ENCODE peak calls at places on chromosomes 2 and 18, in eight cellular contexts. One of them, this sample, is unnamed.
A peak's percentile ranks its signal among the peaks of the same experiment; 100 is the strongest.

GRCh38 chr2:165022781-165023180 is 67.5 kb upstream of the SLC38A11 start:
- DNase-seq in heart right ventricle: no peak
- DNase-seq in cerebellar cortex: no peak
- DNase-seq in AG04450: no peak
- DNase-seq in H4: no peak
- DNase-seq in fibroblast of the aortic adventitia: no peak
- DNase-seq in ACHN: no peak
- DNase-seq in activated naive CD4-positive, alpha-beta T cell treated with anti-CD3 and anti-CD28 coated beads for 36 hours: no peak
- DNase-seq in this sample: no peak

GRCh38 chr2:231709981-231710750 is 1.8 kb downstream of the PTMA start:
- DNase-seq in heart right ventricle: peak; percentile 89
- DNase-seq in cerebellar cortex: peak; percentile 67
- DNase-seq in AG04450: no peak
- DNase-seq in H4: peak; percentile 64
- DNase-seq in fibroblast of the aortic adventitia: peak; percentile 75
- DNase-seq in ACHN: peak; percentile 88
- DNase-seq in activated naive CD4-positive, alpha-beta T cell treated with anti-CD3 and anti-CD28 coated beads for 36 hours: peak; percentile 83
- DNase-seq in this sample: peak; percentile 47

GRCh38 chr18:34659579-34660517 is 50.2 kb upstream of the DTNA start:
- DNase-seq in heart right ventricle: peak; percentile 59
- DNase-seq in cerebellar cortex: no peak
- DNase-seq in AG04450: peak; percentile 93
- DNase-seq in H4: peak; percentile 95
- DNase-seq in fibroblast of the aortic adventitia: peak; percentile 98
- DNase-seq in ACHN: peak; percentile 90
- DNase-seq in activated naive CD4-positive, alpha-beta T cell treated with anti-CD3 and anti-CD28 coated beads for 36 hours: peak; percentile 6
- DNase-seq in this sample: peak; percentile 97

GRCh38 chr2:240269380-240269779 is 128.9 kb upstream of the OTOS start:
- DNase-seq in heart right ventricle: no peak
- DNase-seq in cerebellar cortex: no peak
- DNase-seq in AG04450: no peak
- DNase-seq in H4: no peak
- DNase-seq in fibroblast of the aortic adventitia: no peak
- DNase-seq in ACHN: no peak
- DNase-seq in activated naive CD4-positive, alpha-beta T cell treated with anti-CD3 and anti-CD28 coated beads for 36 hours: no peak
- DNase-seq in this sample: no peak

GRCh38 chr18:79797518-79798345 is at the start of gene KCNG2:
- DNase-seq in heart right ventricle: no peak
- DNase-seq in cerebellar cortex: peak; percentile 15
- DNase-seq in AG04450: no peak
- DNase-seq in H4: no peak
- DNase-seq in fibroblast of the aortic adventitia: no peak
- DNase-seq in ACHN: no peak
- DNase-seq in activated naive CD4-positive, alpha-beta T cell treated with anti-CD3 and anti-CD28 coated beads for 36 hours: peak; percentile 51
- DNase-seq in this sample: no peak

GRCh38 chr2:7031424-7032245 is 114.4 kb downstream of the RNF144A start:
- DNase-seq in heart right ventricle: no peak
- DNase-seq in cerebellar cortex: peak; percentile 97
- DNase-seq in AG04450: no peak
- DNase-seq in H4: peak; percentile 54
- DNase-seq in fibroblast of the aortic adventitia: no peak
- DNase-seq in ACHN: no peak
- DNase-seq in activated naive CD4-positive, alpha-beta T cell treated with anti-CD3 and anti-CD28 coated beads for 36 hours: peak; percentile 46
- DNase-seq in this sample: no peak

GRCh38 chr2:186059096-186059495 is 320.5 kb downstream of the FSIP2 start:
- DNase-seq in heart right ventricle: no peak
- DNase-seq in cerebellar cortex: peak; percentile 82
- DNase-seq in AG04450: no peak
- DNase-seq in H4: peak; percentile 9
- DNase-seq in fibroblast of the aortic adventitia: peak; percentile 22
- DNase-seq in ACHN: no peak
- DNase-seq in activated naive CD4-positive, alpha-beta T cell treated with anti-CD3 and anti-CD28 coated beads for 36 hours: no peak
- DNase-seq in this sample: peak; percentile 34

GRCh38 chr2:5690718-5691658 is 1.2 kb upstream of the SOX11 start:
- DNase-seq in heart right ventricle: no peak
- DNase-seq in cerebellar cortex: no peak
- DNase-seq in AG04450: no peak
- DNase-seq in H4: no peak
- DNase-seq in fibroblast of the aortic adventitia: no peak
- DNase-seq in ACHN: no peak
- DNase-seq in activated naive CD4-positive, alpha-beta T cell treated with anti-CD3 and anti-CD28 coated beads for 36 hours: no peak
- DNase-seq in this sample: no peak

GRCh38 chr2:143264851-143265250 is 135.6 kb downstream of the ARHGAP15 start:
- DNase-seq in heart right ventricle: no peak
- DNase-seq in cerebellar cortex: no peak
- DNase-seq in AG04450: peak; percentile 74
- DNase-seq in H4: peak; percentile 38
- DNase-seq in fibroblast of the aortic adventitia: peak; percentile 92
- DNase-seq in ACHN: no peak
- DNase-seq in activated naive CD4-positive, alpha-beta T cell treated with anti-CD3 and anti-CD28 coated beads for 36 hours: no peak
- DNase-seq in this sample: peak; percentile 51

GRCh38 chr2:75424936-75425619 is 135.7 kb downstream of the EVA1A start:
- DNase-seq in heart right ventricle: no peak
- DNase-seq in cerebellar cortex: no peak
- DNase-seq in AG04450: no peak
- DNase-seq in H4: peak; percentile 24
- DNase-seq in fibroblast of the aortic adventitia: peak; percentile 7
- DNase-seq in ACHN: peak; percentile 17
- DNase-seq in activated naive CD4-positive, alpha-beta T cell treated with anti-CD3 and anti-CD28 coated beads for 36 hours: peak; percentile 12
- DNase-seq in this sample: no peak

GRCh38 chr2:207546822-207547221 is 17.1 kb downstream of the CREB1 start:
- DNase-seq in heart right ventricle: no peak
- DNase-seq in cerebellar cortex: no peak
- DNase-seq in AG04450: no peak
- DNase-seq in H4: no peak
- DNase-seq in fibroblast of the aortic adventitia: peak; percentile 60
- DNase-seq in ACHN: peak; percentile 57
- DNase-seq in activated naive CD4-positive, alpha-beta T cell treated with anti-CD3 and anti-CD28 coated beads for 36 hours: no peak
- DNase-seq in this sample: no peak

GRCh38 chr2:239912171-239912937 is 112.8 kb downstream of the NDUFA10 start:
- DNase-seq in heart right ventricle: no peak
- DNase-seq in cerebellar cortex: no peak
- DNase-seq in AG04450: no peak
- DNase-seq in H4: no peak
- DNase-seq in fibroblast of the aortic adventitia: no peak
- DNase-seq in ACHN: no peak
- DNase-seq in activated naive CD4-positive, alpha-beta T cell treated with anti-CD3 and anti-CD28 coated beads for 36 hours: no peak
- DNase-seq in this sample: no peak

GRCh38 chr2:96550787-96551604 is 14.4 kb downstream of the ARID5A start:
- DNase-seq in heart right ventricle: no peak
- DNase-seq in cerebellar cortex: no peak
- DNase-seq in AG04450: no peak
- DNase-seq in H4: no peak
- DNase-seq in fibroblast of the aortic adventitia: no peak
- DNase-seq in ACHN: no peak
- DNase-seq in activated naive CD4-positive, alpha-beta T cell treated with anti-CD3 and anti-CD28 coated beads for 36 hours: peak; percentile 35
- DNase-seq in this sample: no peak

GRCh38 chr2:85813978-85814801 is 60.4 kb downstream of the ATOH8 start:
- DNase-seq in heart right ventricle: peak; percentile 93
- DNase-seq in cerebellar cortex: peak; percentile 92
- DNase-seq in AG04450: peak; percentile 70
- DNase-seq in H4: peak; percentile 87
- DNase-seq in fibroblast of the aortic adventitia: peak; percentile 88
- DNase-seq in ACHN: peak; percentile 87
- DNase-seq in activated naive CD4-positive, alpha-beta T cell treated with anti-CD3 and anti-CD28 coated beads for 36 hours: peak; percentile 92
- DNase-seq in this sample: peak; percentile 38

GRCh38 chr18:63265322-63265721 is 54.2 kb downstream of the BCL2 start:
- DNase-seq in heart right ventricle: no peak
- DNase-seq in cerebellar cortex: no peak
- DNase-seq in AG04450: no peak
- DNase-seq in H4: no peak
- DNase-seq in fibroblast of the aortic adventitia: no peak
- DNase-seq in ACHN: no peak
- DNase-seq in activated naive CD4-positive, alpha-beta T cell treated with anti-CD3 and anti-CD28 coated beads for 36 hours: no peak
- DNase-seq in this sample: no peak